ENCODE peak calls at places on chromosome 6, in ten cellular contexts. One of them, this sample, is unnamed.

GRCh38 chr6:138572200-138572875 is 73.0 kb upstream of the NHSL1 start:
- DNase-seq in mammary epithelial cell: peak; percentile 75
- DNase-seq in HCT116: no peak
- DNase-seq in OCI-LY7: no peak
- DNase-seq in bronchial epithelial cell: peak; percentile 83
- DNase-seq in dorsolateral prefrontal cortex: no peak
- DNase-seq in brain microvascular endothelial cell: peak; percentile 91
- DNase-seq in heart right ventricle: peak; percentile 48
- DNase-seq in AG09309: peak; percentile 65
- DNase-seq in tibial artery: peak; percentile 74
- DNase-seq in this sample: peak; percentile 35

GRCh38 chr6:2713473-2714358 is 37.0 kb downstream of the MYLK4 start:
- DNase-seq in HCT116: no peak
- DNase-seq in OCI-LY7: no peak
- DNase-seq in tibial artery: no peak
- DNase-seq in dorsolateral prefrontal cortex: no peak
- DNase-seq in mammary epithelial cell: no peak
- DNase-seq in AG09309: no peak
- DNase-seq in brain microvascular endothelial cell: peak; percentile 88
- DNase-seq in bronchial epithelial cell: no peak
- DNase-seq in heart right ventricle: no peak
- DNase-seq in this sample: peak; percentile 7

GRCh38 chr6:35603326-35604202 is 85.2 kb downstream of the FKBP5 start:
- DNase-seq in OCI-LY7: no peak
- DNase-seq in mammary epithelial cell: no peak
- DNase-seq in HCT116: no peak
- DNase-seq in tibial artery: peak; percentile 26
- DNase-seq in heart right ventricle: no peak
- DNase-seq in AG09309: no peak
- DNase-seq in dorsolateral prefrontal cortex: no peak
- DNase-seq in brain microvascular endothelial cell: no peak
- DNase-seq in bronchial epithelial cell: peak; percentile 60
- DNase-seq in this sample: no peak

GRCh38 chr6:121594053-121594452 is 158.6 kb downstream of the GJA1 start:
- DNase-seq in HCT116: no peak
- DNase-seq in tibial artery: no peak
- DNase-seq in brain microvascular endothelial cell: no peak
- DNase-seq in AG09309: no peak
- DNase-seq in mammary epithelial cell: no peak
- DNase-seq in dorsolateral prefrontal cortex: no peak
- DNase-seq in bronchial epithelial cell: no peak
- DNase-seq in heart right ventricle: no peak
- DNase-seq in OCI-LY7: no peak
- DNase-seq in this sample: no peak

GRCh38 chr6:1379026-1379809 is 10.2 kb upstream of the FOXF2 start:
- DNase-seq in heart right ventricle: no peak
- DNase-seq in tibial artery: no peak
- DNase-seq in dorsolateral prefrontal cortex: no peak
- DNase-seq in OCI-LY7: no peak
- DNase-seq in mammary epithelial cell: no peak
- DNase-seq in brain microvascular endothelial cell: no peak
- DNase-seq in AG09309: no peak
- DNase-seq in bronchial epithelial cell: no peak
- DNase-seq in HCT116: no peak
- DNase-seq in this sample: no peak

GRCh38 chr6:41705996-41706835 is 29.2 kb downstream of the TFEB start:
- DNase-seq in mammary epithelial cell: peak; percentile 71
- DNase-seq in AG09309: no peak
- DNase-seq in dorsolateral prefrontal cortex: peak; percentile 87
- DNase-seq in OCI-LY7: peak; percentile 94
- DNase-seq in heart right ventricle: peak; percentile 83
- DNase-seq in bronchial epithelial cell: no peak
- DNase-seq in HCT116: no peak
- DNase-seq in tibial artery: peak; percentile 87
- DNase-seq in brain microvascular endothelial cell: peak; percentile 56
- DNase-seq in this sample: no peak

GRCh38 chr6:31663961-31664789 is 622 bp downstream of the GPANK1 start:
- DNase-seq in dorsolateral prefrontal cortex: no peak
- DNase-seq in mammary epithelial cell: peak; percentile 76
- DNase-seq in tibial artery: peak; percentile 70
- DNase-seq in HCT116: no peak
- DNase-seq in brain microvascular endothelial cell: peak; percentile 63
- DNase-seq in AG09309: no peak
- DNase-seq in bronchial epithelial cell: peak; percentile 74
- DNase-seq in OCI-LY7: peak; percentile 19
- DNase-seq in heart right ventricle: peak; percentile 29
- DNase-seq in this sample: peak; percentile 61

GRCh38 chr6:160917581-160917980 is 74.0 kb upstream of the MAP3K4 start:
- DNase-seq in AG09309: peak; percentile 32
- DNase-seq in dorsolateral prefrontal cortex: no peak
- DNase-seq in HCT116: no peak
- DNase-seq in tibial artery: no peak
- DNase-seq in OCI-LY7: no peak
- DNase-seq in bronchial epithelial cell: no peak
- DNase-seq in brain microvascular endothelial cell: no peak
- DNase-seq in mammary epithelial cell: no peak
- DNase-seq in heart right ventricle: no peak
- DNase-seq in this sample: no peak

GRCh38 chr6:151565940-151566339 is 72.1 kb downstream of the CCDC170 start:
- DNase-seq in AG09309: no peak
- DNase-seq in bronchial epithelial cell: no peak
- DNase-seq in OCI-LY7: no peak
- DNase-seq in heart right ventricle: no peak
- DNase-seq in tibial artery: no peak
- DNase-seq in HCT116: no peak
- DNase-seq in brain microvascular endothelial cell: no peak
- DNase-seq in dorsolateral prefrontal cortex: no peak
- DNase-seq in mammary epithelial cell: no peak
- DNase-seq in this sample: no peak

GRCh38 chr6:67362976-67363375 is 1272.1 kb upstream of the ADGRB3 start:
- DNase-seq in heart right ventricle: no peak
- DNase-seq in bronchial epithelial cell: no peak
- DNase-seq in dorsolateral prefrontal cortex: no peak
- DNase-seq in OCI-LY7: no peak
- DNase-seq in AG09309: no peak
- DNase-seq in tibial artery: no peak
- DNase-seq in mammary epithelial cell: no peak
- DNase-seq in HCT116: no peak
- DNase-seq in brain microvascular endothelial cell: no peak
- DNase-seq in this sample: no peak
- H3K4me3 ChIP-seq in heart right ventricle: no peak overlapping the region
- H3K4me3 ChIP-seq in bronchial epithelial cell: no peak overlapping the region
- H3K4me3 ChIP-seq in dorsolateral prefrontal cortex: no peak overlapping the region
- H3K4me3 ChIP-seq in OCI-LY7: no peak overlapping the region
- H3K4me3 ChIP-seq in AG09309: no peak overlapping the region
- H3K4me3 ChIP-seq in tibial artery: no peak overlapping the region
- H3K4me3 ChIP-seq in mammary epithelial cell: no peak overlapping the region
- H3K4me3 ChIP-seq in HCT116: no peak overlapping the region
- H3K4me3 ChIP-seq in brain microvascular endothelial cell: no peak overlapping the region
- H3K4me3 ChIP-seq in this sample: no peak overlapping the region

DNA sequence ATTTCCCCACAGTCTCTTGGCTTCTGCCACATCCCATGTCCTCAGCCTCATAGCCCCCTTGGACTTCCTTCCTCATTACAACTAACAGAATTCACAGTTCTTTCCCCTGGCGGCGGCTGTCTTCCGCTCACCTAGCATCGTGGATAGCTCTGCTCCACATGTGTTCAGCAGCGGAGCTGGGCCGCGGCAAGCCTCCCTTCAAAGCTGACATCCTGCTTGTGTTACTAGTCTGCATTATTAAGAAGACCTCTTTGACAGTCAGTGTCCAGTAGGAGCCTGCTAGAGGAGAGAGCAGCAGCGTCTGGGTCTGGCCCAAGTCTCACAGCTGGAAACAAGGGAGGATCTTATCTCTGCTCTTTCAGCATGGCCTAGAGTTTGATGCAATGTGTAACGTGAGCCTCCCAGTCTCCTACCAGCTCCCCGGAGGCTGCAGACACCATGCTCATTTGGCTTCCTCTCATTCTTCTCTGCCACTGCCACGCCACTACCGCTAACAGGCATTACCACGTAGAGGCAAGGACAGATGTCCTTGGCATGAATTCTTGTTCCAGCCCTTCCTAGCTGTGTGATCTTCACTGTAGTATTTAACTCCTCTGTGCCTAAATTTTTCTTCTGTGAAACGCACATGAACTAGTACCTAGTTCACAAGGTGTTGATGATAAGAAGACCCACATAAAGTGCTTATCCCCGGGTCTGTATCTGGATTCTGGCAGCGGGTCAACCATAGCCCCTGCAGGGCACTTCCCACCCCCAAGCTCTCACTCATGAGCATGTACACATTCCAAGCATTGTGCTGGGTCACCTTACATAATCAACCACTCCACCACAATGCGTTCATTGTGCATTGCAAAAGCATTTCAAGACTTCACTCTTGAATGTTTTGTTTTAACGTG is 107.1 kb upstream of the BACH2 start:
- DNase-seq in brain microvascular endothelial cell: peak; percentile 91
- DNase-seq in mammary epithelial cell: peak; percentile 67
- DNase-seq in bronchial epithelial cell: peak; percentile 53
- DNase-seq in heart right ventricle: peak; percentile 23
- DNase-seq in OCI-LY7: no peak
- DNase-seq in AG09309: no peak
- DNase-seq in tibial artery: no peak
- DNase-seq in HCT116: no peak
- DNase-seq in dorsolateral prefrontal cortex: no peak
- DNase-seq in this sample: peak; percentile 35
- TF ChIP-seq CTCF in brain microvascular endothelial cell: peak; percentile 28
- TF ChIP-seq CTCF in mammary epithelial cell: no peak
- TF ChIP-seq CTCF in bronchial epithelial cell: no peak
- TF ChIP-seq CTCF in heart right ventricle: no peak
- TF ChIP-seq CTCF in OCI-LY7: no peak
- TF ChIP-seq CTCF in AG09309: no peak
- TF ChIP-seq CTCF in tibial artery: no peak
- TF ChIP-seq CTCF in HCT116: no peak
- TF ChIP-seq CTCF in dorsolateral prefrontal cortex: no peak
- TF ChIP-seq CTCF in this sample: no peak

DNA sequence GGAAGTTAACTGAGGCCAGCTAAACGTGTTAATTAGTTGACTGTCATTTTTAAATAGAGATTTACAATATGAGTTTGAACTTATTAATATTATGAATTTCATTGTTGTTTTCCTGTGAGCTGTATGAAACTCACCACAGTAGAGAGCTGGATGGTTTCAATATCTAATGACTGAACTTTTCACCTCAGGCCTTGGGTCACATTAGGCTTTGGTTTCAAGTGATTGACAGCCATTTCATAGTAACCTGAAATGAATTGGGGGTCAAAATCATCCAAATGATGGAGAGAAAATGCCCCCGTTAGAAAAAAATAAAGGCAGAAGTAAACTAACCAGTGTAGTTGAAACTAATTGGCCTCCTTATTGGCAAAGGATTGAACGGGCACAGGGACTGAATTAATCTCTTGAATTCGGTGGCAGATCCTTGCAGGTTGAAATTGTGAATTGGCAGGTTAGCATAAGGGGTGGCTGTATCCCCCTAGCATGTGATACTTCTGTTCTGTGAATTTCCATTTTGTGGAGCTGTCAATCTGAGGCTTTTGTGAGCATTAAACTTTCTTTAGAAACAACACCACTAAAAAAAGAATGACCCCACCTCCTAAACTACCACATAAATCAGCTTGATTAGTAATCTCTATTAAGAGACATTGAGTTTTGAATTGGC is 155.1 kb upstream of the MMS22L start:
- DNase-seq in heart right ventricle: no peak
- DNase-seq in dorsolateral prefrontal cortex: no peak
- DNase-seq in AG09309: no peak
- DNase-seq in OCI-LY7: no peak
- DNase-seq in tibial artery: no peak
- DNase-seq in mammary epithelial cell: no peak
- DNase-seq in bronchial epithelial cell: no peak
- DNase-seq in brain microvascular endothelial cell: no peak
- DNase-seq in HCT116: no peak
- DNase-seq in this sample: no peak
- H3K4me3 ChIP-seq in heart right ventricle: no peak overlapping the region
- H3K4me3 ChIP-seq in dorsolateral prefrontal cortex: no peak overlapping the region
- H3K4me3 ChIP-seq in AG09309: no peak overlapping the region
- H3K4me3 ChIP-seq in OCI-LY7: no peak overlapping the region
- H3K4me3 ChIP-seq in tibial artery: no peak overlapping the region
- H3K4me3 ChIP-seq in mammary epithelial cell: no peak overlapping the region
- H3K4me3 ChIP-seq in bronchial epithelial cell: no peak overlapping the region
- H3K4me3 ChIP-seq in brain microvascular endothelial cell: no peak overlapping the region
- H3K4me3 ChIP-seq in HCT116: no peak overlapping the region
- H3K4me3 ChIP-seq in this sample: no peak overlapping the region

GRCh38 chr6:81761197-81761596 is 8.7 kb upstream of the TENT5A start:
- DNase-seq in brain microvascular endothelial cell: no peak
- DNase-seq in HCT116: no peak
- DNase-seq in OCI-LY7: no peak
- DNase-seq in bronchial epithelial cell: peak; percentile 71
- DNase-seq in tibial artery: no peak
- DNase-seq in heart right ventricle: no peak
- DNase-seq in mammary epithelial cell: peak; percentile 54
- DNase-seq in AG09309: no peak
- DNase-seq in dorsolateral prefrontal cortex: no peak
- DNase-seq in this sample: no peak

GRCh38 chr6:81763051-81763450 is 10.6 kb upstream of the TENT5A start:
- DNase-seq in HCT116: no peak
- DNase-seq in bronchial epithelial cell: no peak
- DNase-seq in heart right ventricle: no peak
- DNase-seq in AG09309: no peak
- DNase-seq in tibial artery: no peak
- DNase-seq in mammary epithelial cell: no peak
- DNase-seq in dorsolateral prefrontal cortex: no peak
- DNase-seq in brain microvascular endothelial cell: no peak
- DNase-seq in OCI-LY7: no peak
- DNase-seq in this sample: no peak

GRCh38 chr6:81763968-81764367 is 11.5 kb upstream of the TENT5A start:
- DNase-seq in dorsolateral prefrontal cortex: no peak
- DNase-seq in OCI-LY7: no peak
- DNase-seq in brain microvascular endothelial cell: no peak
- DNase-seq in heart right ventricle: no peak
- DNase-seq in AG09309: no peak
- DNase-seq in tibial artery: no peak
- DNase-seq in bronchial epithelial cell: no peak
- DNase-seq in HCT116: no peak
- DNase-seq in mammary epithelial cell: no peak
- DNase-seq in this sample: no peak

GRCh38 chr6:81759782-81760181 is 7.3 kb upstream of the TENT5A start:
- DNase-seq in AG09309: no peak
- DNase-seq in OCI-LY7: no peak
- DNase-seq in tibial artery: no peak
- DNase-seq in dorsolateral prefrontal cortex: no peak
- DNase-seq in HCT116: no peak
- DNase-seq in brain microvascular endothelial cell: peak; percentile 61
- DNase-seq in heart right ventricle: no peak
- DNase-seq in mammary epithelial cell: peak; percentile 91
- DNase-seq in bronchial epithelial cell: peak; percentile 97
- DNase-seq in this sample: no peak

GRCh38 chr6:81762132-81762531 is 9.7 kb upstream of the TENT5A start:
- DNase-seq in HCT116: no peak
- DNase-seq in tibial artery: no peak
- DNase-seq in bronchial epithelial cell: no peak
- DNase-seq in mammary epithelial cell: peak; percentile 11
- DNase-seq in heart right ventricle: no peak
- DNase-seq in OCI-LY7: no peak
- DNase-seq in brain microvascular endothelial cell: no peak
- DNase-seq in AG09309: no peak
- DNase-seq in dorsolateral prefrontal cortex: no peak
- DNase-seq in this sample: no peak
- TF ChIP-seq CTCF in HCT116: no peak
- TF ChIP-seq CTCF in tibial artery: no peak
- TF ChIP-seq CTCF in bronchial epithelial cell: no peak
- TF ChIP-seq CTCF in mammary epithelial cell: no peak
- TF ChIP-seq CTCF in heart right ventricle: no peak
- TF ChIP-seq CTCF in OCI-LY7: no peak
- TF ChIP-seq CTCF in brain microvascular endothelial cell: peak; percentile 15
- TF ChIP-seq CTCF in AG09309: no peak
- TF ChIP-seq CTCF in dorsolateral prefrontal cortex: no peak
- TF ChIP-seq CTCF in this sample: no peak

GRCh38 chr6:27451660-27452390 is 21.1 kb downstream of the ZNF184 start:
- DNase-seq in bronchial epithelial cell: no peak
- DNase-seq in OCI-LY7: no peak
- DNase-seq in mammary epithelial cell: no peak
- DNase-seq in tibial artery: no peak
- DNase-seq in HCT116: no peak
- DNase-seq in dorsolateral prefrontal cortex: no peak
- DNase-seq in brain microvascular endothelial cell: no peak
- DNase-seq in heart right ventricle: no peak
- DNase-seq in AG09309: no peak
- DNase-seq in this sample: no peak
- H3K4me3 ChIP-seq in bronchial epithelial cell: no peak overlapping the region
- H3K4me3 ChIP-seq in OCI-LY7: no peak overlapping the region
- H3K4me3 ChIP-seq in mammary epithelial cell: no peak overlapping the region
- H3K4me3 ChIP-seq in tibial artery: no peak overlapping the region
- H3K4me3 ChIP-seq in HCT116: no peak overlapping the region
- H3K4me3 ChIP-seq in dorsolateral prefrontal cortex: no peak overlapping the region
- H3K4me3 ChIP-seq in brain microvascular endothelial cell: no peak overlapping the region
- H3K4me3 ChIP-seq in heart right ventricle: no peak overlapping the region
- H3K4me3 ChIP-seq in AG09309: no peak overlapping the region
- H3K4me3 ChIP-seq in this sample: no peak overlapping the region

This sample was measured in HFF-Myc.